ENCODE peak calls at places on chromosomes 4 and X, in four cellular contexts. D, I, T and H are unnamed samples.

GRCh38 chr4:124804584-124804983 is 92.1 kb upstream of the ANKRD50 start:
- DNase-seq in I (no peak), T (no peak), D (no peak), H (no peak)

GRCh38 chr4:84895283-84895682 is 71.2 kb downstream of the WDFY3 start:
- DNase-seq in D (no peak), T (no peak), I (no peak), H (no peak)

GRCh38 chr4:88080626-88081025 is 73.2 kb downstream of the PKD2 start:
- DNase-seq in I (no peak), D (no peak), T (no peak), H (no peak)

GRCh38 chr4:10108818-10109783 is 7.5 kb downstream of the WDR1 start:
- DNase-seq in I (no peak), D (no peak), T (no peak), H (no peak)

GRCh38 chr4:74934016-74934821 is 1.3 kb downstream of the PARM1 start:
- DNase-seq in T (peak; percentile 44), D (peak; percentile 45), I (peak; percentile 38), H (no peak)

GRCh38 chr4:112330921-112331320 is 33.8 kb downstream of the ALPK1 start:
- DNase-seq in I (no peak), T (no peak), D (no peak), H (no peak)

GRCh38 chrX:257681-258289 is 23.4 kb upstream of the PLCXD1 start:
- DNase-seq in T (no peak), I (no peak), D (peak; percentile 35), H (no peak)

GRCh38 chr4:7901274-7901845 is 38.3 kb downstream of the AFAP1 start:
- DNase-seq in D (no peak), I (peak; percentile 35), T (no peak), H (no peak)

GRCh38 chr4:25970241-25970675 is 56.2 kb downstream of the SMIM20 start:
- DNase-seq in T (peak; percentile 88), I (no peak), D (peak; percentile 49), H (no peak)

GRCh38 chr4:150217192-150217591 is 138.9 kb downstream of the DCLK2 start:
- DNase-seq in I (peak; percentile 39), D (no peak), T (no peak), H (peak; percentile 53)

GRCh38 chr4:141375855-141376254 is 155.2 kb downstream of the ZNF330 start:
- DNase-seq in I (peak; percentile 26), D (no peak), T (peak; percentile 10), H (peak; percentile 18)

GRCh38 chrX:20412871-20413486 is 146.3 kb upstream of the RPS6KA3 start:
- DNase-seq in D (no peak), T (peak; percentile 54), I (no peak), H (no peak)

GRCh38 chrX:40945366-40945713 is 139.9 kb upstream of the USP9X start:
- DNase-seq in T (peak; percentile 19), D (no peak), I (no peak), H (peak; percentile 59)

GRCh38 chrX:129768586-129769466 is 10.9 kb upstream of the SASH3 start:
- DNase-seq in I (no peak), T (no peak), D (no peak), H (no peak)

GRCh38 chr4:158805628-158806471 is 37.0 kb downstream of the FNIP2 start:
- DNase-seq in D (no peak), I (no peak), T (no peak), H (peak; percentile 80)

GRCh38 chr4:67885727-67886126 is 1.9 kb upstream of the TMPRSS11D start:
- DNase-seq in T (no peak), D (no peak), I (no peak), H (no peak)

GRCh38 chrX:40012800-40013682 is 84.7 kb downstream of the BCOR start:
- DNase-seq in D (no peak), I (peak; percentile 86), T (peak; percentile 40), H (peak; percentile 59)

GRCh38 chr4:104408893-104409292 is 85.8 kb downstream of the CXXC4 start:
- DNase-seq in D (no peak), I (no peak), T (no peak), H (no peak)

GRCh38 chr4:189792819-189793618 is 147.7 kb upstream of the FRG1 start:
- DNase-seq in D (peak; percentile 72), I (peak; percentile 78), T (peak; percentile 90), H (peak; percentile 92)

GRCh38 chr4:4647041-4647440 is 105.2 kb upstream of the STX18 start:
- DNase-seq in I (no peak), T (no peak), D (no peak), H (no peak)

GRCh38 chr4:8681391-8681790 is 88.8 kb downstream of the CPZ start:
- DNase-seq in I (no peak), D (no peak), T (no peak), H (no peak)

GRCh38 chrX:120358687-120359086 is 3.2 kb upstream of the ATP1B4 start:
- DNase-seq in D (no peak), I (peak; percentile 28), T (no peak), H (no peak)

GRCh38 chr4:7726665-7727413 is 212.8 kb downstream of the AFAP1 start:
- DNase-seq in T (no peak), D (no peak), I (no peak), H (no peak)

GRCh38 chrX:65463550-65463949 is 71.0 kb downstream of the LAS1L start:
- DNase-seq in D (no peak), I (no peak), T (no peak), H (peak; percentile 3)

GRCh38 chr4:149135062-149135461 is 680.6 kb downstream of the IQCM start:
- DNase-seq in D (no peak), T (no peak), I (no peak), H (peak; percentile 93)

GRCh38 chr4:88318751-88319350 is 34.5 kb upstream of the PPM1K start:
- DNase-seq in I (no peak), T (no peak), D (no peak), H (no peak)

GRCh38 chrX:40849906-40850672 is 114.7 kb upstream of the MED14 start:
- DNase-seq in D (no peak), I (no peak), T (no peak), H (peak; percentile 45)

GRCh38 chr4:52661966-52662705 is 3.0 kb upstream of the USP46 start:
- DNase-seq in T (no peak), D (no peak), I (no peak), H (no peak)

GRCh38 chr4:184237612-184238011 is 19.9 kb upstream of the ENPP6 start:
- DNase-seq in T (no peak), D (no peak), I (no peak), H (peak; percentile 29)

GRCh38 chr4:1006856-1007255 is 4.6 kb upstream of the FGFRL1 start:
- DNase-seq in D (no peak), I (no peak), T (no peak), H (no peak)

GRCh38 chr4:2074588-2074987 is 15.5 kb downstream of the NAT8L start:
- DNase-seq in D (no peak), I (no peak), T (no peak), H (no peak)

GRCh38 chr4:148444296-148445070 is 2.3 kb upstream of the NR3C2 start:
- DNase-seq in D (peak; percentile 48), I (no peak), T (peak; percentile 5), H (peak; percentile 23)

GRCh38 chr4:42152507-42153504 is at the start of gene BEND4:
- DNase-seq in T (peak; percentile 94), D (no peak), I (no peak), H (no peak)

GRCh38 chr4:15238720-15239119 is 189.1 kb upstream of the C1QTNF7 start:
- DNase-seq in D (peak; percentile 47), T (peak; percentile 74), I (no peak), H (peak; percentile 37)

GRCh38 chr4:17780461-17781071 is 855 bp downstream of the FAM184B start:
- DNase-seq in T (no peak), I (peak; percentile 79), D (no peak), H (no peak)

GRCh38 chr4:125313497-125313896 is 1.3 kb upstream of the FAT4 start:
- DNase-seq in D (peak; percentile 45), I (peak; percentile 75), T (peak; percentile 94), H (peak; percentile 90)

GRCh38 chrX:5054852-5055251 is 1173.8 kb downstream of the NLGN4X start:
- DNase-seq in I (no peak), D (no peak), T (no peak), H (no peak)

GRCh38 chr4:153518637-153519384 is 52.7 kb downstream of the TMEM131L start:
- DNase-seq in D (no peak), I (no peak), T (no peak), H (peak; percentile 92)